ENCODE peak calls at places on chromosomes 6 and 20, in nine cellular contexts. I, Q, O, X, H, L, U, J and P are unnamed samples.

GRCh38 chr6:167566711-167567141 is 241.8 kb downstream of the TTLL2 start:
- DNase-seq in I (no peak), Q (no peak), O (no peak), X (no peak), H (no peak), L (no peak), U (no peak), J (no peak), P (no peak)

GRCh38 chr20:58854638-58855471 is 2.3 kb downstream of the GNAS start:
- DNase-seq in I (no peak), Q (no peak), O (no peak), X (peak), H (no peak), L (no peak), U (no peak), J (no peak), P (no peak)

GRCh38 chr6:163958646-163959045 is 544.1 kb downstream of the QKI start:
- DNase-seq in I (no peak), Q (no peak), O (no peak), X (peak), H (no peak), L (no peak), U (no peak), J (peak), P (no peak)

GRCh38 chr20:37913563-37914366 is 10.8 kb downstream of the VSTM2L start:
- DNase-seq in I (no peak), Q (no peak), O (no peak), X (no peak), H (no peak), L (no peak), U (no peak), J (no peak), P (no peak)

GRCh38 chr20:59010995-59011873 is 4.2 kb upstream of the CTSZ start:
- DNase-seq in I (peak), Q (no peak), O (no peak), X (peak), H (no peak), L (no peak), U (peak), J (peak), P (peak)

GRCh38 chr20:62321521-62321948 is 18.7 kb downstream of the ADRM1 start:
- DNase-seq in I (no peak), Q (peak), O (no peak), X (peak), H (no peak), L (no peak), U (no peak), J (no peak), P (no peak)

GRCh38 chr6:107290491-107290890 is 168.9 kb downstream of the PDSS2 start:
- DNase-seq in I (no peak), Q (no peak), O (no peak), X (peak), H (no peak), L (no peak), U (no peak), J (no peak), P (no peak)

GRCh38 chr20:19889011-19889953 is 127.9 kb upstream of the NAA20 start:
- DNase-seq in I (peak), Q (no peak), O (no peak), X (no peak), H (peak), L (no peak), U (no peak), J (peak), P (peak)

GRCh38 chr6:24666097-24666615 is 543 bp downstream of the TDP2 start:
- DNase-seq in I (peak), Q (peak), O (peak), X (no peak), H (no peak), L (peak), U (peak), J (no peak), P (no peak)

GRCh38 chr20:44200371-44200770 is 10.2 kb downstream of the OSER1 start:
- DNase-seq in I (no peak), Q (no peak), O (no peak), X (no peak), H (no peak), L (no peak), U (no peak), J (no peak), P (no peak)

GRCh38 chr6:111263837-111264236 is 176.5 kb downstream of the SLC16A10 start:
- DNase-seq in I (peak), Q (peak), O (no peak), X (no peak), H (no peak), L (no peak), U (peak), J (peak), P (peak)

GRCh38 chr6:2749972-2750600 is 636 bp downstream of the MYLK4 start:
- DNase-seq in I (peak), Q (peak), O (peak), X (peak), H (peak), L (peak), U (peak), J (peak), P (no peak)

GRCh38 chr6:28496099-28496779 is 19.4 kb downstream of the GPX6 start:
- DNase-seq in I (no peak), Q (no peak), O (no peak), X (peak), H (peak), L (no peak), U (no peak), J (no peak), P (no peak)

GRCh38 chr20:21380711-21381110 is 16.6 kb downstream of the NKX2-4 start:
- DNase-seq in I (no peak), Q (no peak), O (no peak), X (no peak), H (no peak), L (no peak), U (no peak), J (no peak), P (no peak)

GRCh38 chr20:15991279-15991678 is 582.0 kb downstream of the KIF16B start:
- DNase-seq in I (no peak), Q (no peak), O (no peak), X (no peak), H (no peak), L (no peak), U (no peak), J (no peak), P (no peak)

GRCh38 chr20:48584391-48585249 is 243.2 kb downstream of the PREX1 start:
- DNase-seq in I (no peak), Q (no peak), O (peak), X (no peak), H (no peak), L (no peak), U (no peak), J (no peak), P (no peak)

GRCh38 chr6:74170118-74170517 is 474.1 kb downstream of the CD109 start:
- DNase-seq in I (no peak), Q (no peak), O (no peak), X (no peak), H (no peak), L (no peak), U (peak), J (peak), P (no peak)

GRCh38 chr20:57650756-57651483 is 30.7 kb upstream of the ZBP1 start:
- DNase-seq in I (no peak), Q (no peak), O (peak), X (no peak), H (peak), L (no peak), U (no peak), J (no peak), P (no peak)

GRCh38 chr20:3080939-3081388 is 3.6 kb downstream of the AVP start:
- DNase-seq in I (peak), Q (no peak), O (no peak), X (no peak), H (no peak), L (no peak), U (peak), J (peak), P (no peak)

GRCh38 chr6:72938104-72938503 is 287.2 kb downstream of the KHDC1L start:
- DNase-seq in I (no peak), Q (no peak), O (no peak), X (no peak), H (no peak), L (no peak), U (no peak), J (no peak), P (no peak)

GRCh38 chr20:34515484-34516037 is 661 bp upstream of the DYNLRB1 start:
- DNase-seq in I (no peak), Q (peak), O (peak), X (peak), H (peak), L (peak), U (peak), J (no peak), P (peak)

GRCh38 chr6:19736066-19736465 is 101.1 kb upstream of the ID4 start:
- DNase-seq in I (no peak), Q (no peak), O (peak), X (peak), H (no peak), L (no peak), U (no peak), J (no peak), P (no peak)